ENCODE peak calls at places on chromosomes 6 and 20, in seven cellular contexts. W is activated gamma-delta T cell treated with Interleukin-2 at 50 U/mL for 16 hours, U is tibial artery, Z is T follicular helper cell, A is NCI-H2081, P is memory B cell, I is pancreas. J is an unnamed sample.

GRCh38 chr6:23532227-23532626 is 593.8 kb upstream of the NRSN1 start:
- DNase-seq in W (no peak), U (no peak), Z (no peak), A (no peak), P (no peak), I (no peak), J (no peak)

GRCh38 chr6:89999154-89999553 is 104.9 kb downstream of the GJA10 start:
- DNase-seq in W (no peak), U (no peak), Z (no peak), A (peak; percentile 95), P (no peak), I (peak; percentile 48), J (no peak)

GRCh38 chr20:63435552-63435951 is 36.9 kb downstream of the KCNQ2 start:
- DNase-seq in W (no peak), U (no peak), Z (no peak), A (no peak), P (no peak), I (no peak), J (no peak)

GRCh38 chr6:46421239-46421638 is 70.0 kb downstream of the RCAN2 start:
- DNase-seq in W (no peak), U (no peak), Z (no peak), A (no peak), P (no peak), I (no peak), J (no peak)

GRCh38 chr20:5445611-5446010 is 128.9 kb upstream of the PROKR2 start:
- DNase-seq in W (no peak), U (no peak), Z (no peak), A (no peak), P (no peak), I (no peak), J (no peak)

GRCh38 chr6:89073014-89073620 is 7.4 kb upstream of the PNRC1 start:
- DNase-seq in W (no peak), U (no peak), Z (no peak), A (no peak), P (no peak), I (no peak), J (no peak)

GRCh38 chr20:58794510-58795180 is 56.1 kb downstream of the GNAS-AS1 start:
- DNase-seq in W (no peak), U (no peak), Z (no peak), A (no peak), P (no peak), I (no peak), J (no peak)

GRCh38 chr20:43404880-43405279 is 52.8 kb upstream of the SRSF6 start:
- DNase-seq in W (no peak), U (no peak), Z (no peak), A (no peak), P (no peak), I (no peak), J (no peak)